ENCODE peak calls at places on chromosomes 2 and 18, in seven cellular contexts. J is NT2/D1; N is adipocyte; O is pancreas; P is GM23248; Y is CD8-positive, alpha-beta T cell; R is upper lobe of right lung. G is an unnamed sample. For H3K4me1, the result is how much of the 10 kb centered on the place peaks cover.

GRCh38 chr2:145815933-145816332 is 1296.0 kb upstream of the ZEB2 start:
- DNase-seq in P (peak), R (no peak), N (no peak), J (no peak), O (no peak), Y (no peak), G (no peak)

GRCh38 chr2:219362524-219363164 is 25.1 kb downstream of the DNPEP start:
- DNase-seq in N (peak), Y (no peak), P (peak), J (no peak), O (peak), R (no peak), G (no peak)

GRCh38 chr2:175097297-175097696 is 70.7 kb downstream of the ATF2 start:
- DNase-seq in N (peak), J (no peak), O (no peak), P (peak), R (no peak), Y (no peak), G (no peak)

GRCh38 chr2:224584111-224584764 is 925 bp downstream of the CUL3 start:
- DNase-seq in N (peak), P (peak), R (peak), J (peak), O (peak), Y (no peak), G (no peak)

GRCh38 chr2:241902357-241902991 is 32.9 kb downstream of the RTP5 start:
- DNase-seq in P (no peak), R (peak), J (no peak), N (no peak), Y (no peak), O (no peak), G (no peak)

GRCh38 chr18:50058731-50059130 is 136.2 kb downstream of the MYO5B start:
- DNase-seq in P (no peak), N (no peak), R (no peak), O (no peak), J (no peak), Y (no peak), G (no peak)

GRCh38 chr2:131094655-131095281 is 1.5 kb upstream of the FAM168B start:
- DNase-seq in R (no peak), J (no peak), N (no peak), O (no peak), P (peak), Y (no peak), G (no peak)

GRCh38 chr18:61931654-61932379 is 39.0 kb upstream of the RNF152 start:
- DNase-seq in O (no peak), N (no peak), R (no peak), P (no peak), Y (no peak), J (no peak), G (no peak)

GRCh38 chr18:77087391-77088141 is 45.0 kb downstream of the MBP start:
- DNase-seq in R (peak), O (no peak), N (peak), Y (no peak), J (no peak), P (peak), G (no peak)

GRCh38 chr2:207929923-207930322 is 95.4 kb downstream of the PLEKHM3 start:
- DNase-seq in P (no peak), Y (no peak), R (no peak), O (no peak), N (no peak), J (no peak), G (no peak)

GRCh38 chr2:98702127-98702802 is 28.7 kb downstream of the MGAT4A start:
- DNase-seq in R (no peak), Y (no peak), P (no peak), J (no peak), N (no peak), O (peak), G (no peak)

GRCh38 chr2:74199275-74199701 is 873 bp downstream of the MTHFD2 start:
- DNase-seq in O (no peak), R (no peak), Y (no peak), P (no peak), N (no peak), J (no peak), G (no peak)

GRCh38 chr2:74194799-74195198 is 3.6 kb upstream of the MTHFD2 start:
- DNase-seq in O (no peak), P (no peak), J (no peak), R (no peak), Y (no peak), N (no peak), G (no peak)

GRCh38 chr2:74197983-74198460 is 393 bp upstream of the MTHFD2 start:
- DNase-seq in J (no peak), P (no peak), R (no peak), N (no peak), O (no peak), Y (no peak), G (no peak)

GRCh38 chr2:74198461-74199274 is at the start of gene MTHFD2:
- DNase-seq in O (peak), R (peak), P (peak), Y (peak), J (peak), N (peak), G (peak)

GRCh38 chr2:74197049-74197448 is 1.4 kb upstream of the MTHFD2 start:
- DNase-seq in R (no peak), J (no peak), O (no peak), P (no peak), N (no peak), Y (no peak), G (no peak)
- H3K4me1 ChIP-seq in R (under half), J (under half), O (under half), P (under half), N (under half), Y (under half), G (under half)

GRCh38 chr2:128293870-128294455 is 24.7 kb downstream of the HS6ST1 start:
- DNase-seq in O (no peak), R (no peak), Y (no peak), P (no peak), N (no peak), J (no peak), G (no peak)
- H3K4me1 ChIP-seq in O (under half), R (under half), Y (under half), P (under half), N (under half), J (under half), G (under half)

GRCh38 chr2:216562689-216563435 is 64.2 kb downstream of the RPL37A start:
- DNase-seq in J (no peak), R (no peak), O (no peak), N (no peak), Y (no peak), P (no peak), G (no peak)

GRCh38 chr2:216557413-216557812 is 58.8 kb downstream of the RPL37A start:
- DNase-seq in R (no peak), Y (no peak), J (no peak), N (no peak), P (no peak), O (no peak), G (no peak)

GRCh38 chr2:216560695-216561370 is 62.2 kb downstream of the RPL37A start:
- DNase-seq in J (no peak), P (peak), O (no peak), R (no peak), N (peak), Y (no peak), G (no peak)

GRCh38 chr2:216557820-216558219 is 59.2 kb downstream of the RPL37A start:
- DNase-seq in Y (no peak), J (no peak), P (no peak), N (peak), O (no peak), R (no peak), G (no peak)

GRCh38 chr2:216559625-216560156 is 61.0 kb downstream of the RPL37A start:
- DNase-seq in N (peak), O (no peak), J (no peak), P (no peak), Y (no peak), R (no peak), G (no peak)
- H3K4me1 ChIP-seq in N (under half), O (under half), J (under half), P (under half), Y (under half), R (under half), G (under half)

GRCh38 chr2:171132086-171132485 is 28.6 kb downstream of the TLK1 start:
- DNase-seq in J (no peak), P (no peak), O (no peak), R (no peak), N (no peak), Y (no peak), G (no peak)
- H3K4me1 ChIP-seq in J (under half), P (under half), O (under half), R (under half), N (under half), Y (under half), G (under half)

GRCh38 chr2:216548901-216549321 is 50.3 kb downstream of the RPL37A start:
- DNase-seq in R (no peak), N (peak), Y (no peak), P (no peak), O (no peak), J (no peak), G (no peak)

GRCh38 chr2:216549926-216550690 is 51.5 kb downstream of the RPL37A start:
- DNase-seq in Y (no peak), O (peak), R (no peak), J (no peak), N (no peak), P (no peak), G (no peak)

GRCh38 chr2:216546231-216546630 is 47.6 kb downstream of the RPL37A start:
- DNase-seq in R (no peak), Y (no peak), O (no peak), P (peak), N (peak), J (no peak), G (no peak)

GRCh38 chr2:216545359-216545758 is 46.7 kb downstream of the RPL37A start:
- DNase-seq in J (no peak), O (no peak), R (no peak), Y (no peak), N (peak), P (peak), G (no peak)

DNA sequence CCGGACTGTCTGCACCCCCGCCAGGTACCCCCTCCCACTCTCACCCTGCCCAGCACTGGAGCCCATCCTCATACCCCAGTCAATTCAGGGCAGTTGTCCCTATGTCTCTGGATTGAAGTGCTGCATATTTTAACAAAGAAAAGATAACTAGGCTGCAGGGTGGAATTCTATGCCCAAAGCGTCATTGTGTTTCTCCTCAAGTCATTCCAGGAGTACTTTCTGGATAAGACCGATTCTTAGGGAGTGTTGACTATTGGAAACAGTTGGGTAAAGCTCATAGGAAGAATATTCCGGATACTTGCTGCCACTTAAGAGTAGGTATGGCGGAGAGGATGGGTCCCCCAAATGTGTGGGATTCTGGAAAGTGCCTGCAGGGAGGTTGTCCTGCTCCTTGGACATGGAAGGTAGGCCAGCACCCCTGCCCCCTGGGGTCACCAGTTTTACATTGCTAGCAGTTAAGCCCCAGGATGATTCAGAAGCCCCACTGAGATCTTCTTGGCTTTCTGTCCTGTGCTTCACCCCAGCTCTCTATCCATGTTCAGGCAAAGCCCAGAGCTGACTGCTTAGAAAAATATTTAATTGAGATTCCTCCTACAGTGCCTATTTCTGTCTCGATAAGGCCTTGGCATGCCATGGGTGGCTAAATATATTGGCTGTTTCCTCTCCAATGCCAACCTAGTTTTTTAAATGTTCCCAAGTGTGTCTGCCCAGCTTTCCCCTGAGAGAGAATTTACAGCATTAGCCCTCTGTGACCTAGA is 48.2 kb downstream of the RPL37A start:
- DNase-seq in P (peak), J (no peak), N (peak), O (no peak), R (no peak), Y (no peak), G (no peak)
- H3K4me1 ChIP-seq in P (half or more), J (under half), N (under half), O (under half), R (under half), Y (under half), G (under half)

GRCh38 chr18:58402951-58403702 is 225.8 kb downstream of the ALPK2 start:
- DNase-seq in Y (no peak), J (no peak), P (no peak), R (no peak), O (no peak), N (no peak), G (no peak)

GRCh38 chr18:58400337-58400885 is 228.5 kb downstream of the ALPK2 start:
- DNase-seq in P (peak), R (no peak), Y (no peak), O (no peak), N (no peak), J (no peak), G (no peak)

GRCh38 chr18:58402247-58402646 is 226.6 kb downstream of the ALPK2 start:
- DNase-seq in P (no peak), R (no peak), N (peak), O (peak), J (no peak), Y (no peak), G (no peak)

GRCh38 chr18:58398648-58399398 is 230.1 kb downstream of the ALPK2 start:
- DNase-seq in R (no peak), Y (no peak), N (no peak), P (no peak), O (no peak), J (no peak), G (peak)

DNA sequence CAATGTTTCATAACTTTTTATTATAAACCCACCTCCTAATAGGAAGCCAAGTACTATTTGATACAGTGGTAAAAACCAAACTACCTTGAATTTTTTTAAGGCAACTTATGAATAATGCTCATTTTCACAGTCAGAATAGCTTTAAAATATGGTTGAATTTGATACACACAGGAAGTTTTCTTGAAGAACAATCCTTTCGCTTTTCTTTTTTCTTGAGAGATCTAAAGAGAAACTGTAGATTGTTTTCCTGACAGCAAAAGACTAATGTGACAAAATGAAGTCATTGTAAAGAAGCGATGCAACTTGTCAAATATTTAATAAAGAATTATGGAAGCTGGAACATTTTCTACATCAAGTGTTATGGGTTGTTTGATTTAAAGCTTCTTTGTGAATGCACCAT is 227.7 kb downstream of the ALPK2 start:
- DNase-seq in P (no peak), N (no peak), Y (no peak), R (no peak), O (no peak), J (no peak), G (no peak)
- H3K4me1 ChIP-seq in P (under half), N (under half), Y (under half), R (under half), O (under half), J (under half), G (under half)

G was measured in CD4-positive, CD25-positive, alpha-beta regulatory T cell.